ENCODE peak calls at places on chromosomes 12 and 14, in five cellular contexts. N, X, R, D and G are unnamed samples.

GRCh38 chr12:87704374-87704773 is 324.8 kb downstream of the C12orf50 start:
- DNase-seq in D (no peak), N (no peak), R (no peak), X (no peak), G (no peak)

GRCh38 chr12:115806000-115806399 is 471.5 kb downstream of the MED13L start:
- DNase-seq in D (no peak), R (no peak), N (no peak), X (no peak), G (no peak)

GRCh38 chr12:88062464-88062863 is 33.3 kb upstream of the C12orf50 start:
- DNase-seq in D (no peak), R (no peak), X (no peak), N (no peak), G (no peak)

GRCh38 chr14:50741571-50741970 is 73.5 kb upstream of the SAV1 start:
- DNase-seq in X (no peak), N (no peak), R (peak), D (no peak), G (no peak)

GRCh38 chr14:44963775-44964380 is 1.9 kb downstream of the TOGARAM1 start:
- DNase-seq in N (no peak), D (no peak), R (peak), X (no peak), G (no peak)

GRCh38 chr12:5633102-5633501 is 201.2 kb downstream of the NTF3 start:
- DNase-seq in R (no peak), D (no peak), X (no peak), N (no peak), G (no peak)

GRCh38 chr12:96889273-96889933 is 17.7 kb upstream of the NEDD1 start:
- DNase-seq in X (peak), R (peak), N (no peak), D (no peak), G (no peak)

GRCh38 chr12:88951177-88951576 is 370.9 kb upstream of the KITLG start:
- DNase-seq in X (no peak), N (no peak), R (no peak), D (no peak), G (no peak)

GRCh38 chr14:56333361-56334279 is 215.4 kb downstream of the PELI2 start:
- DNase-seq in D (no peak), X (peak), R (no peak), N (peak), G (peak)

GRCh38 chr12:48934312-48934706 is 9.0 kb upstream of the FKBP11 start:
- DNase-seq in X (no peak), R (peak), D (no peak), N (no peak), G (no peak)

GRCh38 chr12:85529896-85530295 is 249.9 kb downstream of the ALX1 start:
- DNase-seq in X (no peak), R (no peak), N (no peak), D (no peak), G (no peak)

GRCh38 chr14:50763386-50764007 is 67.5 kb downstream of the NIN start:
- DNase-seq in D (no peak), X (no peak), N (peak), R (no peak), G (no peak)

GRCh38 chr12:106791531-106791930 is 17.0 kb downstream of the RIC8B start:
- DNase-seq in N (no peak), R (no peak), X (no peak), D (no peak), G (no peak)

GRCh38 chr12:29226621-29227020 is 77.5 kb downstream of the FAR2 start:
- DNase-seq in R (no peak), X (no peak), N (no peak), D (no peak), G (no peak)

GRCh38 chr12:56645201-56645716 is 525 bp downstream of the ATP5F1B start:
- DNase-seq in D (no peak), R (peak), X (no peak), N (peak), G (no peak)

GRCh38 chr12:124497658-124498057 is 69.8 kb downstream of the NCOR2 start:
- DNase-seq in N (peak), R (no peak), D (peak), X (no peak), G (peak)

GRCh38 chr12:41368006-41368405 is 179.9 kb downstream of the PDZRN4 start:
- DNase-seq in X (no peak), R (peak), N (no peak), D (no peak), G (no peak)